ENCODE peak calls at places on chromosomes 12 and 14, in six cellular contexts. B, N, X, U, Y and I are unnamed samples.

GRCh38 chr12:64890873-64891468 is 66.5 kb downstream of the TBC1D30 start:
- DNase-seq in B (no peak), N (peak), X (no peak), U (peak), Y (no peak), I (no peak)

GRCh38 chr12:96882862-96883261 is 24.2 kb upstream of the NEDD1 start:
- DNase-seq in B (no peak), N (no peak), X (no peak), U (no peak), Y (no peak), I (no peak)

GRCh38 chr12:89857652-89858274 is 149.1 kb upstream of the ATP2B1 start:
- DNase-seq in B (no peak), N (no peak), X (no peak), U (no peak), Y (no peak), I (no peak)

GRCh38 chr14:88948199-88948598 is 123.7 kb downstream of the TTC8 start:
- DNase-seq in B (no peak), N (no peak), X (no peak), U (no peak), Y (no peak), I (no peak)

GRCh38 chr12:32891956-32892355 is 4.6 kb downstream of the PKP2 start:
- DNase-seq in B (no peak), N (no peak), X (no peak), U (peak), Y (no peak), I (no peak)

GRCh38 chr12:29743801-29744200 is 39.9 kb downstream of the TMTC1 start:
- DNase-seq in B (no peak), N (no peak), X (no peak), U (no peak), Y (no peak), I (no peak)

GRCh38 chr14:81323094-81323493 is 77.0 kb downstream of the STON2 start:
- DNase-seq in B (no peak), N (no peak), X (no peak), U (no peak), Y (no peak), I (no peak)

GRCh38 chr12:124720019-124720686 is 143.5 kb downstream of the SCARB1 start:
- DNase-seq in B (no peak), N (no peak), X (no peak), U (peak), Y (no peak), I (no peak)

GRCh38 chr14:67765192-67765834 is 51.1 kb downstream of the ZFYVE26 start:
- DNase-seq in B (no peak), N (no peak), X (no peak), U (no peak), Y (no peak), I (no peak)

GRCh38 chr14:42047421-42048045 is 440.9 kb downstream of the LRFN5 start:
- DNase-seq in B (no peak), N (no peak), X (no peak), U (no peak), Y (no peak), I (no peak)

GRCh38 chr12:125552223-125552747 is 487.1 kb downstream of the AACS start:
- DNase-seq in B (no peak), N (no peak), X (no peak), U (no peak), Y (no peak), I (no peak)

GRCh38 chr12:21941522-21942376 is 523 bp upstream of the ABCC9 start:
- DNase-seq in B (no peak), N (no peak), X (peak), U (no peak), Y (peak), I (peak)

GRCh38 chr12:64621257-64621942 is 11.1 kb downstream of the RASSF3 start:
- DNase-seq in B (no peak), N (no peak), X (no peak), U (no peak), Y (no peak), I (no peak)

GRCh38 chr12:42477931-42478330 is 111.6 kb downstream of the PRICKLE1 start:
- DNase-seq in B (no peak), N (no peak), X (no peak), U (no peak), Y (no peak), I (no peak)

GRCh38 chr14:65414961-65415589 is 2.5 kb downstream of the FUT8 start:
- DNase-seq in B (no peak), N (no peak), X (no peak), U (peak), Y (no peak), I (no peak)

GRCh38 chr14:76250345-76250744 is 98.6 kb downstream of the GPATCH2L start:
- DNase-seq in B (no peak), N (no peak), X (no peak), U (no peak), Y (no peak), I (no peak)

GRCh38 chr12:8081921-8082577 is at the start of gene NECAP1:
- DNase-seq in B (peak), N (peak), X (peak), U (peak), Y (peak), I (peak)
- TF ChIP-seq POLR2A in B (peak), N (peak), X (peak), U (peak), Y (no peak), I (no peak)

GRCh38 chr14:102140750-102141145 is 1.1 kb downstream of the WDR20 start:
- DNase-seq in B (no peak), N (no peak), X (no peak), U (no peak), Y (no peak), I (no peak)

GRCh38 chr14:102138935-102139247 is 806 bp upstream of the WDR20 start:
- DNase-seq in B (no peak), N (peak), X (no peak), U (peak), Y (no peak), I (no peak)

GRCh38 chr14:102138535-102138934 is 1.2 kb upstream of the WDR20 start:
- DNase-seq in B (no peak), N (no peak), X (no peak), U (no peak), Y (no peak), I (no peak)

GRCh38 chr14:102140027-102140749 is 491 bp downstream of the WDR20 start:
- DNase-seq in B (no peak), N (peak), X (peak), U (peak), Y (no peak), I (peak)

DNA sequence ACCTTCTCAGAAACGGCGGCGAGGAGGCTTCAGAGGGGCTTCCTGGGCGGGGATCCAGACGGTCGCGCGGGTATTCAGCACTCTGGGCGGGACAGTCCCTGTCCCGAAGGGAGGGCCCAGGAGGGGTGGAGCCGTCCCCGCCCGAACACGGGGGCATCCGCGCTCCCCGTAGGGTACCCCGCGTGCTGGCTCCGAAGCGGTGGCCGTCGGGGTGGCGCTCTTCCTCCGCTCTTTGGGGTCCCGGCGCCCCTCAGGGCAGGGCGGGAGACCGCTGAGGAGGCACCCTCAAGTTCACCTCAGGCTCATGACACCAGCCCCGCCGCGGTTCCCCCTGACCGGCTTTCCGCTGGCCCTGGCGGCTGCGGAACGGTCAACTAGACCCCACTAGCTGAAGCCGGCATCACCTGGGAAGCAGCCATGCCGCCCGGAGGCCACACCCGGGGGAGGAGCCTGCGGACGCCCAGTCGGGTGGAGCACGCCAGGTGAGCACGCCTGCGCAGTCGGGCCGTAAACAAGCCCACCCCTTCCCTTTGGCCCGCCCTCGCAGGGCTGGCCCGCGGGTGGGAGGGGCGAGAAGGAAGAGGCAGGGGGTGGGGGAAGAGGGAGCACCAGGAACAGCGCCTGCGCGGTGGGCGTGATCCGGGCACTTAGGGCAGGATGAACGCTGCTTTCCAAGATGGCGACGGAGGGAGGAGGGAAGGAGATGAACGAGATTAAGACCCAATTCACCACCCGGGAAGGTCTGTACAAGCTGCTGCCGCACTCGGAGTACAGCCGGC is at the start of gene WDR20:
- DNase-seq in B (peak), N (peak), X (peak), U (peak), Y (peak), I (peak)
- TF ChIP-seq POLR2A in B (no peak), N (peak), X (peak), U (peak), Y (no peak), I (peak)

GRCh38 chr12:57229634-57230380 is at the start of gene SHMT2:
- DNase-seq in B (peak), N (peak), X (peak), U (peak), Y (peak), I (peak)
- TF ChIP-seq POLR2A in B (no peak), N (peak), X (peak), U (peak), Y (no peak), I (peak)

GRCh38 chr14:92690171-92691011 is 58.0 kb downstream of the LGMN start:
- DNase-seq in B (no peak), N (peak), X (peak), U (peak), Y (peak), I (peak)
- TF ChIP-seq POLR2A in B (no peak), N (no peak), X (no peak), U (no peak), Y (no peak), I (no peak)

GRCh38 chr12:110615171-110615570 is 1.2 kb downstream of the TCTN1 start:
- DNase-seq in B (no peak), N (no peak), X (no peak), U (no peak), Y (no peak), I (no peak)

GRCh38 chr12:110622582-110622981 is 8.7 kb downstream of the TCTN1 start:
- DNase-seq in B (no peak), N (no peak), X (no peak), U (no peak), Y (no peak), I (no peak)

GRCh38 chr12:110613771-110614684 is at the start of gene TCTN1:
- DNase-seq in B (peak), N (peak), X (peak), U (peak), Y (peak), I (peak)

GRCh38 chr12:110616471-110617115 is 2.7 kb downstream of the TCTN1 start:
- DNase-seq in B (no peak), N (no peak), X (no peak), U (no peak), Y (no peak), I (no peak)

DNA sequence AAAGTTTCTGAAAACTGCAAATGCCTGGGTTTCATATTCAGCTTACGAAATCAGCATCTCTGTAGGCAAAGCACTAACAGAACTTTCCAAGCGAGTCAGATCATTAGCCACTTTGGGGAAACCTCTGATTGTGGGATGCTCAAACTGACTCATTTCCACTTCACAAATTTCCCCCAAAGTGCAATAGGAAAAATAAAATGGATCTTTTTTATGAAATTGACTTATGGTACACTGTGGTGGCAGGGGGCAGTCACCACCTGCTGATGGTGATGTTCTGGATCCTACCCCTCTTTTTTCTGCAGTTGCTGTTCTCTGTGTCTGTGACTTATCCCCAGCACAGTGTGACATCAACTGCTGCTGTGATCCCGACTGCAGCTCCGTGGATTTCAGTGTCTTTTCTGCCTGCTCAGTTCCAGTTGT is 5.6 kb downstream of the TCTN1 start:
- DNase-seq in B (no peak), N (no peak), X (no peak), U (no peak), Y (no peak), I (no peak)
- TF ChIP-seq POLR2A in B (no peak), N (no peak), X (no peak), U (no peak), Y (no peak), I (no peak)